ENCODE peak calls at places on chromosomes 6 and 20, in eight cellular contexts. One of them, this sample, is unnamed.

GRCh38 chr6:154675602-154676088 is 57.6 kb upstream of the SCAF8 start:
- DNase-seq in body of pancreas: peak; percentile 91
- DNase-seq in left ventricle myocardium inferior: peak; percentile 77
- DNase-seq in IMR-90: peak; percentile 96
- DNase-seq in brain microvascular endothelial cell: peak; percentile 97
- DNase-seq in Karpas-422: peak; percentile 97
- DNase-seq in breast epithelium: peak; percentile 89
- DNase-seq in pancreas: peak; percentile 94
- DNase-seq in this sample: peak; percentile 91

GRCh38 chr20:62200491-62201172 is 17.8 kb downstream of the MTG2 start:
- DNase-seq in body of pancreas: no peak
- DNase-seq in left ventricle myocardium inferior: no peak
- DNase-seq in IMR-90: no peak
- DNase-seq in brain microvascular endothelial cell: no peak
- DNase-seq in Karpas-422: no peak
- DNase-seq in breast epithelium: no peak
- DNase-seq in pancreas: no peak
- DNase-seq in this sample: no peak

GRCh38 chr20:61300741-61301140 is 48.7 kb downstream of the CDH4 start:
- DNase-seq in body of pancreas: no peak
- DNase-seq in left ventricle myocardium inferior: no peak
- DNase-seq in IMR-90: no peak
- DNase-seq in brain microvascular endothelial cell: no peak
- DNase-seq in Karpas-422: no peak
- DNase-seq in breast epithelium: no peak
- DNase-seq in pancreas: no peak
- DNase-seq in this sample: no peak

GRCh38 chr20:35907017-35907685 is 47.2 kb downstream of the SCAND1 start:
- DNase-seq in body of pancreas: no peak
- DNase-seq in left ventricle myocardium inferior: peak; percentile 49
- DNase-seq in IMR-90: no peak
- DNase-seq in brain microvascular endothelial cell: no peak
- DNase-seq in Karpas-422: no peak
- DNase-seq in breast epithelium: no peak
- DNase-seq in pancreas: no peak
- DNase-seq in this sample: no peak

GRCh38 chr6:37696841-37697735 is 595 bp downstream of the MDGA1 start:
- DNase-seq in body of pancreas: peak; percentile 30
- DNase-seq in left ventricle myocardium inferior: peak; percentile 27
- DNase-seq in IMR-90: no peak
- DNase-seq in brain microvascular endothelial cell: no peak
- DNase-seq in Karpas-422: no peak
- DNase-seq in breast epithelium: no peak
- DNase-seq in pancreas: peak; percentile 23
- DNase-seq in this sample: no peak

GRCh38 chr6:142356271-142356938 is 54.6 kb downstream of the ADGRG6 start:
- DNase-seq in body of pancreas: no peak
- DNase-seq in left ventricle myocardium inferior: no peak
- DNase-seq in IMR-90: peak; percentile 50
- DNase-seq in brain microvascular endothelial cell: no peak
- DNase-seq in Karpas-422: no peak
- DNase-seq in breast epithelium: no peak
- DNase-seq in pancreas: no peak
- DNase-seq in this sample: no peak

GRCh38 chr20:48407710-48408109 is 420.1 kb downstream of the PREX1 start:
- DNase-seq in body of pancreas: no peak
- DNase-seq in left ventricle myocardium inferior: no peak
- DNase-seq in IMR-90: no peak
- DNase-seq in brain microvascular endothelial cell: no peak
- DNase-seq in Karpas-422: no peak
- DNase-seq in breast epithelium: no peak
- DNase-seq in pancreas: no peak
- DNase-seq in this sample: no peak

GRCh38 chr6:83490177-83490576 is 22.2 kb upstream of the PRSS35 start:
- DNase-seq in body of pancreas: no peak
- DNase-seq in left ventricle myocardium inferior: no peak
- DNase-seq in IMR-90: no peak
- DNase-seq in brain microvascular endothelial cell: no peak
- DNase-seq in Karpas-422: no peak
- DNase-seq in breast epithelium: no peak
- DNase-seq in pancreas: no peak
- DNase-seq in this sample: no peak

GRCh38 chr6:142478117-142478516 is 176.3 kb downstream of the ADGRG6 start:
- DNase-seq in body of pancreas: no peak
- DNase-seq in left ventricle myocardium inferior: no peak
- DNase-seq in IMR-90: peak; percentile 41
- DNase-seq in brain microvascular endothelial cell: peak; percentile 64
- DNase-seq in Karpas-422: peak; percentile 80
- DNase-seq in breast epithelium: no peak
- DNase-seq in pancreas: no peak
- DNase-seq in this sample: no peak

GRCh38 chr20:10603971-10604864 is 69.6 kb downstream of the JAG1 start:
- DNase-seq in body of pancreas: peak; percentile 32
- DNase-seq in left ventricle myocardium inferior: peak; percentile 31
- DNase-seq in IMR-90: peak; percentile 94
- DNase-seq in brain microvascular endothelial cell: peak; percentile 89
- DNase-seq in Karpas-422: no peak
- DNase-seq in breast epithelium: peak; percentile 60
- DNase-seq in pancreas: no peak
- DNase-seq in this sample: peak; percentile 20

GRCh38 chr6:75098709-75099108 is 107.1 kb downstream of the COL12A1 start:
- DNase-seq in body of pancreas: peak; percentile 56
- DNase-seq in left ventricle myocardium inferior: peak; percentile 53
- DNase-seq in IMR-90: peak; percentile 98
- DNase-seq in brain microvascular endothelial cell: peak; percentile 98
- DNase-seq in Karpas-422: no peak
- DNase-seq in breast epithelium: peak; percentile 27
- DNase-seq in pancreas: peak; percentile 51
- DNase-seq in this sample: peak; percentile 47

GRCh38 chr6:107110200-107110599 is 5.1 kb downstream of the BEND3 start:
- DNase-seq in body of pancreas: no peak
- DNase-seq in left ventricle myocardium inferior: no peak
- DNase-seq in IMR-90: no peak
- DNase-seq in brain microvascular endothelial cell: no peak
- DNase-seq in Karpas-422: peak; percentile 46
- DNase-seq in breast epithelium: no peak
- DNase-seq in pancreas: no peak
- DNase-seq in this sample: no peak

GRCh38 chr20:11989018-11989771 is 71.5 kb downstream of the BTBD3 start:
- DNase-seq in body of pancreas: no peak
- DNase-seq in left ventricle myocardium inferior: no peak
- DNase-seq in IMR-90: no peak
- DNase-seq in brain microvascular endothelial cell: no peak
- DNase-seq in Karpas-422: no peak
- DNase-seq in breast epithelium: no peak
- DNase-seq in pancreas: no peak
- DNase-seq in this sample: no peak

GRCh38 chr6:51349866-51350265 is 531.2 kb downstream of the TFAP2B start:
- DNase-seq in body of pancreas: no peak
- DNase-seq in left ventricle myocardium inferior: no peak
- DNase-seq in IMR-90: no peak
- DNase-seq in brain microvascular endothelial cell: no peak
- DNase-seq in Karpas-422: no peak
- DNase-seq in breast epithelium: peak; percentile 64
- DNase-seq in pancreas: no peak
- DNase-seq in this sample: peak; percentile 8

GRCh38 chr6:111873178-111874029 is at the start of gene FYN:
- DNase-seq in body of pancreas: peak; percentile 93
- DNase-seq in left ventricle myocardium inferior: peak; percentile 99
- DNase-seq in IMR-90: peak; percentile 92
- DNase-seq in brain microvascular endothelial cell: peak; percentile 96
- DNase-seq in Karpas-422: peak; percentile 99
- DNase-seq in breast epithelium: peak; percentile 97
- DNase-seq in pancreas: peak; percentile 96
- DNase-seq in this sample: peak; percentile 96
- H3K27ac ChIP-seq in body of pancreas: peak within 1 kb of the TSS; percentile 48
- H3K27ac ChIP-seq in left ventricle myocardium inferior: peak within 1 kb of the TSS; percentile 91
- H3K27ac ChIP-seq in IMR-90: peak within 1 kb of the TSS; percentile 64
- H3K27ac ChIP-seq in brain microvascular endothelial cell: peak within 1 kb of the TSS; percentile 58
- H3K27ac ChIP-seq in Karpas-422: peak within 1 kb of the TSS; percentile 80
- H3K27ac ChIP-seq in breast epithelium: peak within 1 kb of the TSS; percentile 93
- H3K27ac ChIP-seq in pancreas: peak within 1 kb of the TSS; percentile 52
- H3K27ac ChIP-seq in this sample: peak within 1 kb of the TSS; percentile 87

GRCh38 chr6:28824793-28825731 is 98.7 kb downstream of the TRIM27 start:
- DNase-seq in body of pancreas: no peak
- DNase-seq in left ventricle myocardium inferior: no peak
- DNase-seq in IMR-90: no peak
- DNase-seq in brain microvascular endothelial cell: no peak
- DNase-seq in Karpas-422: peak; percentile 20
- DNase-seq in breast epithelium: no peak
- DNase-seq in pancreas: no peak
- DNase-seq in this sample: no peak

GRCh38 chr6:28825732-28826293 is 98.0 kb downstream of the TRIM27 start:
- DNase-seq in body of pancreas: no peak
- DNase-seq in left ventricle myocardium inferior: no peak
- DNase-seq in IMR-90: no peak
- DNase-seq in brain microvascular endothelial cell: no peak
- DNase-seq in Karpas-422: peak; percentile 23
- DNase-seq in breast epithelium: no peak
- DNase-seq in pancreas: no peak
- DNase-seq in this sample: no peak
- H3K4me3 ChIP-seq in body of pancreas: no peak overlapping the region
- H3K4me3 ChIP-seq in left ventricle myocardium inferior: no peak overlapping the region
- H3K4me3 ChIP-seq in IMR-90: no peak overlapping the region
- H3K4me3 ChIP-seq in brain microvascular endothelial cell: no peak overlapping the region
- H3K4me3 ChIP-seq in Karpas-422: no peak overlapping the region
- H3K4me3 ChIP-seq in breast epithelium: no peak overlapping the region
- H3K4me3 ChIP-seq in pancreas: no peak overlapping the region
- H3K4me3 ChIP-seq in this sample: no peak overlapping the region

GRCh38 chr6:166745801-166746668 is 119.0 kb upstream of the RPS6KA2 start:
- DNase-seq in body of pancreas: no peak
- DNase-seq in left ventricle myocardium inferior: no peak
- DNase-seq in IMR-90: no peak
- DNase-seq in brain microvascular endothelial cell: no peak
- DNase-seq in Karpas-422: peak; percentile 62
- DNase-seq in breast epithelium: no peak
- DNase-seq in pancreas: no peak
- DNase-seq in this sample: no peak

GRCh38 chr6:166743925-166744653 is 117.0 kb upstream of the RPS6KA2 start:
- DNase-seq in body of pancreas: no peak
- DNase-seq in left ventricle myocardium inferior: no peak
- DNase-seq in IMR-90: peak; percentile 13
- DNase-seq in brain microvascular endothelial cell: no peak
- DNase-seq in Karpas-422: no peak
- DNase-seq in breast epithelium: no peak
- DNase-seq in pancreas: no peak
- DNase-seq in this sample: no peak

GRCh38 chr6:166743415-166743814 is 116.4 kb upstream of the RPS6KA2 start:
- DNase-seq in body of pancreas: no peak
- DNase-seq in left ventricle myocardium inferior: no peak
- DNase-seq in IMR-90: no peak
- DNase-seq in brain microvascular endothelial cell: no peak
- DNase-seq in Karpas-422: no peak
- DNase-seq in breast epithelium: no peak
- DNase-seq in pancreas: no peak
- DNase-seq in this sample: no peak

GRCh38 chr6:166744654-166745134 is 117.6 kb upstream of the RPS6KA2 start:
- DNase-seq in body of pancreas: no peak
- DNase-seq in left ventricle myocardium inferior: no peak
- DNase-seq in IMR-90: no peak
- DNase-seq in brain microvascular endothelial cell: no peak
- DNase-seq in Karpas-422: no peak
- DNase-seq in breast epithelium: no peak
- DNase-seq in pancreas: no peak
- DNase-seq in this sample: no peak

DNA sequence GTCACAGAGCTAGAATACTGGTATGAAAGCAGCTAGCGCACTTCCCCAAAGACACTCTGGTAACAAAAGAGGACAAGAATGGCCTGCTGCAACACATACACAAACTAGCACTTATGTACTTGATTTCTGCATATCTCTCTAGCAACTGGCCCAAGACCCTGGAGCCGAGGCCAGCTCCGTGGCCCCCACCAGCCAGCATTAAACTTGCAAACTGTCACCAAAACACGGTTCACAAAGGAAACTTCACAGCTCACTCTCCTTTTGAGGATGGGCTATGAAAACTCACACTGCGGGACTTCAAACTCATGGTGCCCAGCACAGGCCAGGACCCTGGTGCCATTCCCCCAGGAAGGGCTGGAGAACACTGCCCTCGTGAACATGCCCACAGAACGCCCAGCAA is 115.9 kb upstream of the RPS6KA2 start:
- DNase-seq in body of pancreas: no peak
- DNase-seq in left ventricle myocardium inferior: no peak
- DNase-seq in IMR-90: no peak
- DNase-seq in brain microvascular endothelial cell: no peak
- DNase-seq in Karpas-422: no peak
- DNase-seq in breast epithelium: no peak
- DNase-seq in pancreas: no peak
- DNase-seq in this sample: no peak
- H3K27ac ChIP-seq in body of pancreas: no peak overlapping the region
- H3K27ac ChIP-seq in left ventricle myocardium inferior: no peak overlapping the region
- H3K27ac ChIP-seq in IMR-90: no peak overlapping the region
- H3K27ac ChIP-seq in brain microvascular endothelial cell: no peak overlapping the region
- H3K27ac ChIP-seq in Karpas-422: no peak overlapping the region
- H3K27ac ChIP-seq in breast epithelium: no peak overlapping the region
- H3K27ac ChIP-seq in pancreas: no peak overlapping the region
- H3K27ac ChIP-seq in this sample: no peak overlapping the region

GRCh38 chr20:33095249-33095648 is 15.8 kb downstream of the BPIFB4 start:
- DNase-seq in body of pancreas: no peak
- DNase-seq in left ventricle myocardium inferior: no peak
- DNase-seq in IMR-90: no peak
- DNase-seq in brain microvascular endothelial cell: no peak
- DNase-seq in Karpas-422: no peak
- DNase-seq in breast epithelium: no peak
- DNase-seq in pancreas: no peak
- DNase-seq in this sample: no peak

GRCh38 chr20:33099842-33100538 is 20.5 kb downstream of the BPIFB4 start:
- DNase-seq in body of pancreas: no peak
- DNase-seq in left ventricle myocardium inferior: no peak
- DNase-seq in IMR-90: no peak
- DNase-seq in brain microvascular endothelial cell: no peak
- DNase-seq in Karpas-422: peak; percentile 47
- DNase-seq in breast epithelium: no peak
- DNase-seq in pancreas: no peak
- DNase-seq in this sample: no peak

GRCh38 chr20:33093582-33093981 is 14.1 kb downstream of the BPIFB4 start:
- DNase-seq in body of pancreas: no peak
- DNase-seq in left ventricle myocardium inferior: no peak
- DNase-seq in IMR-90: no peak
- DNase-seq in brain microvascular endothelial cell: no peak
- DNase-seq in Karpas-422: no peak
- DNase-seq in breast epithelium: no peak
- DNase-seq in pancreas: no peak
- DNase-seq in this sample: no peak

GRCh38 chr20:33093074-33093473 is 13.6 kb downstream of the BPIFB4 start:
- DNase-seq in body of pancreas: no peak
- DNase-seq in left ventricle myocardium inferior: no peak
- DNase-seq in IMR-90: no peak
- DNase-seq in brain microvascular endothelial cell: no peak
- DNase-seq in Karpas-422: no peak
- DNase-seq in breast epithelium: no peak
- DNase-seq in pancreas: no peak
- DNase-seq in this sample: no peak

DNA sequence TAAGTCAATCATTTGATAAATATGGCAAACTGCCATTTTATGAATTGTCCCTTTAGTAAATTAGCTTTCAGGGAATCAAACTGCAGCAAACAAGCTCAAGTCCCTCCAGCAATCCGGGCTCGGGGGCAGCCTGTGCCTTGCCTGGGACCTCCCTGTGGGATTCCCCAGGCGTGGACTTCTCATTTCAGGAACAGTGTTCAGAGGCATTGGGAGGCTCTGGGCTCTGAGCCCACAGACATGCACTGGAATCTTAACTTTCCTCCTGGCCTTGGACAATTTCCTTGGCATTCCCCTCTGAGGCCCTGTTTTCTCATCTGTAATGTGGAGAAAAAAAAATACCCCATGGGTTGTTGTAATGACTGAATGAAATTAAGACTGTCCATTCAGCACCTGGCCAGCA is 17.5 kb downstream of the BPIFB4 start:
- DNase-seq in body of pancreas: no peak
- DNase-seq in left ventricle myocardium inferior: no peak
- DNase-seq in IMR-90: no peak
- DNase-seq in brain microvascular endothelial cell: no peak
- DNase-seq in Karpas-422: no peak
- DNase-seq in breast epithelium: no peak
- DNase-seq in pancreas: no peak
- DNase-seq in this sample: no peak
- H3K4me3 ChIP-seq in body of pancreas: no peak overlapping the region
- H3K4me3 ChIP-seq in left ventricle myocardium inferior: no peak overlapping the region
- H3K4me3 ChIP-seq in IMR-90: no peak overlapping the region
- H3K4me3 ChIP-seq in brain microvascular endothelial cell: no peak overlapping the region
- H3K4me3 ChIP-seq in Karpas-422: no peak overlapping the region
- H3K4me3 ChIP-seq in breast epithelium: no peak overlapping the region
- H3K4me3 ChIP-seq in pancreas: no peak overlapping the region
- H3K4me3 ChIP-seq in this sample: no peak overlapping the region

This sample was measured in transverse colon.